ENCODE peak calls at places on chromosomes 6 and 20, in eight cellular contexts. One of them, this sample, is unnamed.

GRCh38 chr6:104682722-104683643 is 176.7 kb downstream of the HACE1 start:
- DNase-seq in adrenal gland: peak; percentile 33
- DNase-seq in prostate gland: no peak
- DNase-seq in stomach: peak; percentile 40
- DNase-seq in spleen: peak; percentile 86
- DNase-seq in GM12878: no peak
- DNase-seq in A549: peak; percentile 30
- DNase-seq in IMR-90: peak; percentile 59
- DNase-seq in this sample: peak; percentile 87

GRCh38 chr6:15408758-15409157 is 162.9 kb downstream of the JARID2 start:
- DNase-seq in adrenal gland: no peak
- DNase-seq in prostate gland: no peak
- DNase-seq in stomach: no peak
- DNase-seq in spleen: no peak
- DNase-seq in GM12878: no peak
- DNase-seq in A549: no peak
- DNase-seq in IMR-90: no peak
- DNase-seq in this sample: no peak

GRCh38 chr20:43722153-43722505 is 4.7 kb downstream of the GTSF1L start:
- DNase-seq in adrenal gland: no peak
- DNase-seq in prostate gland: no peak
- DNase-seq in stomach: no peak
- DNase-seq in spleen: no peak
- DNase-seq in GM12878: no peak
- DNase-seq in A549: no peak
- DNase-seq in IMR-90: no peak
- DNase-seq in this sample: no peak

GRCh38 chr6:47677381-47678100 is 20.8 kb upstream of the ADGRF4 start:
- DNase-seq in adrenal gland: no peak
- DNase-seq in prostate gland: no peak
- DNase-seq in stomach: no peak
- DNase-seq in spleen: no peak
- DNase-seq in GM12878: no peak
- DNase-seq in A549: no peak
- DNase-seq in IMR-90: no peak
- DNase-seq in this sample: no peak

GRCh38 chr20:21701171-21701876 is 4.1 kb upstream of the PAX1 start:
- DNase-seq in adrenal gland: no peak
- DNase-seq in prostate gland: no peak
- DNase-seq in stomach: no peak
- DNase-seq in spleen: peak; percentile 43
- DNase-seq in GM12878: no peak
- DNase-seq in A549: no peak
- DNase-seq in IMR-90: no peak
- DNase-seq in this sample: no peak

GRCh38 chr6:138541793-138542481 is 42.6 kb upstream of the NHSL1 start:
- DNase-seq in adrenal gland: no peak
- DNase-seq in prostate gland: no peak
- DNase-seq in stomach: no peak
- DNase-seq in spleen: no peak
- DNase-seq in GM12878: no peak
- DNase-seq in A549: no peak
- DNase-seq in IMR-90: no peak
- DNase-seq in this sample: no peak

GRCh38 chr6:80543598-80544181 is 437.2 kb downstream of the BCKDHB start:
- DNase-seq in adrenal gland: no peak
- DNase-seq in prostate gland: no peak
- DNase-seq in stomach: no peak
- DNase-seq in spleen: no peak
- DNase-seq in GM12878: no peak
- DNase-seq in A549: no peak
- DNase-seq in IMR-90: peak; percentile 90
- DNase-seq in this sample: no peak

GRCh38 chr20:4524792-4525191 is 196.9 kb upstream of the PRND start:
- DNase-seq in adrenal gland: no peak
- DNase-seq in prostate gland: no peak
- DNase-seq in stomach: no peak
- DNase-seq in spleen: no peak
- DNase-seq in GM12878: no peak
- DNase-seq in A549: no peak
- DNase-seq in IMR-90: no peak
- DNase-seq in this sample: no peak

GRCh38 chr6:26194329-26194701 is 107.1 kb downstream of the HFE start:
- DNase-seq in adrenal gland: no peak
- DNase-seq in prostate gland: no peak
- DNase-seq in stomach: no peak
- DNase-seq in spleen: no peak
- DNase-seq in GM12878: no peak
- DNase-seq in A549: no peak
- DNase-seq in IMR-90: no peak
- DNase-seq in this sample: no peak

GRCh38 chr20:40962733-40963504 is 65.7 kb upstream of the TOP1 start:
- DNase-seq in adrenal gland: peak; percentile 71
- DNase-seq in prostate gland: peak; percentile 61
- DNase-seq in stomach: peak; percentile 77
- DNase-seq in spleen: peak; percentile 91
- DNase-seq in GM12878: no peak
- DNase-seq in A549: peak; percentile 82
- DNase-seq in IMR-90: peak; percentile 44
- DNase-seq in this sample: peak; percentile 79

GRCh38 chr6:7879043-7879442 is 31.5 kb downstream of the TXNDC5 start:
- DNase-seq in adrenal gland: no peak
- DNase-seq in prostate gland: no peak
- DNase-seq in stomach: no peak
- DNase-seq in spleen: no peak
- DNase-seq in GM12878: no peak
- DNase-seq in A549: no peak
- DNase-seq in IMR-90: no peak
- DNase-seq in this sample: no peak

GRCh38 chr20:50014570-50015562 is 32.1 kb downstream of the SNAI1 start:
- DNase-seq in adrenal gland: no peak
- DNase-seq in prostate gland: no peak
- DNase-seq in stomach: no peak
- DNase-seq in spleen: no peak
- DNase-seq in GM12878: no peak
- DNase-seq in A549: no peak
- DNase-seq in IMR-90: no peak
- DNase-seq in this sample: no peak

GRCh38 chr6:6689413-6690143 is 101.1 kb downstream of the LY86 start:
- DNase-seq in adrenal gland: no peak
- DNase-seq in prostate gland: no peak
- DNase-seq in stomach: no peak
- DNase-seq in spleen: no peak
- DNase-seq in GM12878: no peak
- DNase-seq in A549: no peak
- DNase-seq in IMR-90: peak; percentile 24
- DNase-seq in this sample: no peak

GRCh38 chr6:150684161-150684560 is 84.5 kb downstream of the PLEKHG1 start:
- DNase-seq in adrenal gland: no peak
- DNase-seq in prostate gland: no peak
- DNase-seq in stomach: no peak
- DNase-seq in spleen: no peak
- DNase-seq in GM12878: no peak
- DNase-seq in A549: no peak
- DNase-seq in IMR-90: no peak
- DNase-seq in this sample: no peak

GRCh38 chr6:169239181-169239580 is 14.5 kb downstream of the THBS2 start:
- DNase-seq in adrenal gland: no peak
- DNase-seq in prostate gland: no peak
- DNase-seq in stomach: no peak
- DNase-seq in spleen: no peak
- DNase-seq in GM12878: no peak
- DNase-seq in A549: no peak
- DNase-seq in IMR-90: no peak
- DNase-seq in this sample: no peak

DNA sequence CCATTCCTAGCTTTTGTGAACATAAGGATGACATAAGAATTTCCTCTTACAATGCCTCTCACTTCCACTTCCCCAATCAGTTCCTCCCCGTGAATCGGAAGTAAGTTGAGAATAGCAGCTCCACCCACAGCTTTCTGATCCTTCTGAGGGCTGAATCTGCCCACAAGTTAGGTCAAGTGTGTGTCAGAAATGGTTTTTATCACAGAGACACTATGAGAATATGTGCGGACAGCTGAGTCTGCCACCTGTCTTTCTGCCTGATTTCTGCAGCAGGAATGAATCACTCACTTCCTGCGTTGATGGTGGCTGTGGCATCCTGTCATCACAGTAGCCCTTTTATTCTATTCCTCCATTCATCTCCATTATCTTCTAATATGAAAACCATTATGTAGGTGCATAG is 70.2 kb downstream of the RIN2 start:
- DNase-seq in adrenal gland: no peak
- DNase-seq in prostate gland: no peak
- DNase-seq in stomach: no peak
- DNase-seq in spleen: no peak
- DNase-seq in GM12878: peak; percentile 68
- DNase-seq in A549: peak; percentile 64
- DNase-seq in IMR-90: peak; percentile 82
- DNase-seq in this sample: no peak
- TF ChIP-seq CTCF in adrenal gland: no peak
- TF ChIP-seq CTCF in prostate gland: no peak
- TF ChIP-seq CTCF in stomach: no peak
- TF ChIP-seq CTCF in spleen: peak; percentile 58
- TF ChIP-seq CTCF in GM12878: peak; percentile 42
- TF ChIP-seq CTCF in A549: peak; percentile 56
- TF ChIP-seq CTCF in IMR-90: peak; percentile 45
- TF ChIP-seq CTCF in this sample: no peak

DNA sequence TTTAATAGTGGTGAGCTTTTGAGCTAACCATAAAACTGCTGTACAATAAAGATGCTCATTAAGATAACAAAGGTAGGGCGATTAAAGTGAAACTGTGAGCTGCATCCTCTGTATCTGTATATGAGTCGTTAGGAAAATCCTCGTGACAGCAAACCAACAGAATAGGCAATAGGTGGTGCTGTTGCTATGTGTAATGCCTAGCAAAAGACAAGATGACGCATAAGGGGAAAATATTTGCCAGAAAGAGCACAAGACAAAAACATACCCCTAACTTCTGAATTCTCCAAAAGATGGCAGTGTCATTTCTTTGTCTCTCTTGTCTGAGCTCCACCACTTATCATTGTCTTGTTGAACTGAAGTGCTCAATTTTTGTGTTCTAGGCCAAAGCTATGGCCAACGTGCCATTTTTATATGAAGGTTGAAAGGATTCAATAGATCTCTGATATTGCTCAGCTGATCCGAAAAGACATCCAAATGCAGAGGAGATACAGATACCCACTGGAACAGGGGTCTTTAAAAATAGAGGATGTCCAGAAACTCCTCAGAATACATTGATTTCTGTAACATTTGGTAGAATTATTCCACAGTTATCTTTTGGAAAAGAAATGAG is 56.3 kb upstream of the ANKEF1 start:
- DNase-seq in adrenal gland: peak; percentile 61
- DNase-seq in prostate gland: peak; percentile 63
- DNase-seq in stomach: no peak
- DNase-seq in spleen: no peak
- DNase-seq in GM12878: peak; percentile 41
- DNase-seq in A549: peak; percentile 63
- DNase-seq in IMR-90: peak; percentile 89
- DNase-seq in this sample: peak; percentile 69
- H3K27ac ChIP-seq in adrenal gland: no peak overlapping the region
- H3K27ac ChIP-seq in prostate gland: no peak overlapping the region
- H3K27ac ChIP-seq in stomach: no peak overlapping the region
- H3K27ac ChIP-seq in spleen: no peak overlapping the region
- H3K27ac ChIP-seq in GM12878: no peak overlapping the region
- H3K27ac ChIP-seq in A549: peak overlapping the region; percentile 33
- H3K27ac ChIP-seq in IMR-90: no peak overlapping the region
- H3K27ac ChIP-seq in this sample: no peak overlapping the region

GRCh38 chr6:17602888-17603287 is 2.8 kb downstream of the FAM8A1 start:
- DNase-seq in adrenal gland: no peak
- DNase-seq in prostate gland: no peak
- DNase-seq in stomach: no peak
- DNase-seq in spleen: no peak
- DNase-seq in GM12878: no peak
- DNase-seq in A549: no peak
- DNase-seq in IMR-90: no peak
- DNase-seq in this sample: no peak

GRCh38 chr6:17600527-17601388 is 656 bp downstream of the FAM8A1 start:
- DNase-seq in adrenal gland: peak; percentile 28
- DNase-seq in prostate gland: peak; percentile 39
- DNase-seq in stomach: peak; percentile 47
- DNase-seq in spleen: peak; percentile 93
- DNase-seq in GM12878: no peak
- DNase-seq in A549: no peak
- DNase-seq in IMR-90: peak; percentile 12
- DNase-seq in this sample: peak; percentile 46

GRCh38 chr6:17596085-17596484 is 4.0 kb upstream of the FAM8A1 start:
- DNase-seq in adrenal gland: no peak
- DNase-seq in prostate gland: no peak
- DNase-seq in stomach: no peak
- DNase-seq in spleen: no peak
- DNase-seq in GM12878: no peak
- DNase-seq in A549: no peak
- DNase-seq in IMR-90: no peak
- DNase-seq in this sample: no peak

GRCh38 chr6:17601389-17601703 is 1.2 kb downstream of the FAM8A1 start:
- DNase-seq in adrenal gland: no peak
- DNase-seq in prostate gland: no peak
- DNase-seq in stomach: no peak
- DNase-seq in spleen: no peak
- DNase-seq in GM12878: no peak
- DNase-seq in A549: no peak
- DNase-seq in IMR-90: peak; percentile 5
- DNase-seq in this sample: no peak

DNA sequence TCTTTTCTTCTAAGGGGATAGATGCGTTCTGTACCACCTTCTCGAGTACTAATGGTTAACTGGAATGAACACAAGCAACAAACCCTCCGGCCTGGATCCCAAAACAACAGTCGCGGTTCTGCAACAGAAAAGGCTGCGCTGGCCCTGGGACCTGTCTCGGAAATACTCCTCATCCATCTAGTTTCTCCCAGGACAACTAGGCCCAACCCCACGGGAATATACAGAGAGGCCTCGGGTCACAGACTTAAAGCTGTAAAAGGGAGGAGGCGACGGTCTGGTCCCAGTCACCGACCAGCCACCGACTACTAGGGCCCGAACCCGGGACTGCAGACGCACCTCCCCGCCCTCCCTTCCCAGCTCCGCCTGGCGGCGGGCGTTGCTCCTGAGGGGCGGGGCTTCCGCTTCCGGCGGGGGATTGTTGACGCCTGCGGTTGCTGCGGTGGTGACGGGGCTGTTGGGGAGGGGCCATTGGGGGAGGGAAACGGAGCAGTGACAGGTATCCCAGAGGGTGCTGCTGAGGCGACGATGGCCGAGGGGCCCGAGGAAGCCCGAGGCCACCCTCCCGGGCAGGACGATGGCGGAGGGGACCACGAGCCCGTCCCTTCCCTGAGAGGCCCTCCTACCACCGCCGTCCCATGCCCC is at the start of gene FAM8A1:
- DNase-seq in adrenal gland: peak; percentile 96
- DNase-seq in prostate gland: peak; percentile 95
- DNase-seq in stomach: peak; percentile 96
- DNase-seq in spleen: peak; percentile 100
- DNase-seq in GM12878: peak; percentile 66
- DNase-seq in A549: peak; percentile 71
- DNase-seq in IMR-90: peak; percentile 80
- DNase-seq in this sample: peak; percentile 97
- TF ChIP-seq POLR2A in adrenal gland: peak; percentile 66
- TF ChIP-seq POLR2A in prostate gland: peak; percentile 80
- TF ChIP-seq POLR2A in stomach: no peak
- TF ChIP-seq POLR2A in spleen: peak; percentile 30
- TF ChIP-seq POLR2A in GM12878: peak; percentile 76
- TF ChIP-seq POLR2A in A549: peak; percentile 42
- TF ChIP-seq POLR2A in IMR-90: no peak
- TF ChIP-seq POLR2A in this sample: peak; percentile 52

GRCh38 chr6:44657201-44657824 is 269.8 kb downstream of the CDC5L start:
- DNase-seq in adrenal gland: no peak
- DNase-seq in prostate gland: no peak
- DNase-seq in stomach: no peak
- DNase-seq in spleen: no peak
- DNase-seq in GM12878: no peak
- DNase-seq in A549: no peak
- DNase-seq in IMR-90: peak; percentile 53
- DNase-seq in this sample: no peak
- TF ChIP-seq CTCF in adrenal gland: no peak
- TF ChIP-seq CTCF in prostate gland: no peak
- TF ChIP-seq CTCF in stomach: no peak
- TF ChIP-seq CTCF in spleen: no peak
- TF ChIP-seq CTCF in GM12878: no peak
- TF ChIP-seq CTCF in A549: no peak
- TF ChIP-seq CTCF in IMR-90: no peak
- TF ChIP-seq CTCF in this sample: no peak